ENCODE peak calls at places on chromosome 6, in ten cellular contexts. R, T, C, G, X, I, Z, U, S and J are unnamed samples.

GRCh38 chr6:35294308-35294945 is 3.2 kb upstream of the DEF6 start:
- DNase-seq in G (no peak), C (peak), I (peak), R (peak), S (peak), U (no peak), X (no peak), T (peak), Z (peak), J (peak)

GRCh38 chr6:122063090-122063489 is 336.4 kb upstream of the HSF2 start:
- DNase-seq in U (no peak), G (no peak), R (no peak), C (no peak), X (no peak), Z (no peak), I (no peak), T (no peak), S (no peak), J (no peak)

GRCh38 chr6:34148864-34149810 is 3.2 kb upstream of the GRM4 start:
- DNase-seq in S (no peak), I (no peak), T (no peak), C (peak), G (no peak), X (no peak), Z (no peak), R (no peak), U (peak), J (peak)

GRCh38 chr6:18126116-18126515 is 3.6 kb upstream of the NHLRC1 start:
- DNase-seq in U (no peak), S (no peak), Z (no peak), R (no peak), X (no peak), T (no peak), G (no peak), C (no peak), I (no peak), J (no peak)

GRCh38 chr6:85343428-85343827 is 106.5 kb upstream of the NT5E start:
- DNase-seq in I (no peak), Z (no peak), T (no peak), S (no peak), U (no peak), X (no peak), R (no peak), C (no peak), G (no peak), J (no peak)

GRCh38 chr6:39961178-39961577 is 26.9 kb upstream of the MOCS1 start:
- DNase-seq in R (no peak), X (no peak), C (no peak), G (no peak), Z (no peak), S (peak), T (no peak), I (no peak), U (no peak), J (no peak)

GRCh38 chr6:1904494-1904854 is 294.8 kb downstream of the FOXC1 start:
- DNase-seq in G (no peak), Z (peak), S (no peak), C (no peak), X (no peak), I (no peak), U (no peak), R (peak), T (no peak), J (no peak)

GRCh38 chr6:24646771-24647170 is 780 bp upstream of the KIAA0319 start:
- DNase-seq in C (no peak), Z (no peak), S (peak), G (no peak), T (no peak), U (no peak), I (no peak), X (no peak), R (no peak), J (no peak)

GRCh38 chr6:148517518-148517917 is 174.9 kb downstream of the SASH1 start:
- DNase-seq in S (no peak), C (no peak), U (no peak), G (no peak), I (no peak), R (no peak), X (no peak), Z (no peak), T (no peak), J (no peak)

GRCh38 chr6:135163440-135163738 is 17.7 kb upstream of the MYB start:
- DNase-seq in S (no peak), X (peak), R (no peak), G (no peak), U (no peak), T (no peak), Z (no peak), I (no peak), C (peak), J (peak)

GRCh38 chr6:26521485-26522391 is 16.4 kb upstream of the HMGN4 start:
- DNase-seq in U (peak), Z (peak), X (peak), I (peak), S (peak), G (peak), C (peak), T (peak), R (peak), J (peak)

GRCh38 chr6:45350186-45350585 is 22.1 kb downstream of the RUNX2 start:
- DNase-seq in T (no peak), R (no peak), C (no peak), G (no peak), I (no peak), S (no peak), X (no peak), U (no peak), Z (no peak), J (no peak)

GRCh38 chr6:15769471-15770088 is 106.8 kb upstream of the DTNBP1 start:
- DNase-seq in Z (no peak), X (no peak), I (no peak), U (no peak), T (no peak), S (no peak), G (no peak), R (no peak), C (no peak), J (no peak)

GRCh38 chr6:37624606-37625574 is 72.8 kb downstream of the MDGA1 start:
- DNase-seq in X (peak), Z (no peak), I (no peak), U (no peak), R (peak), S (peak), C (no peak), T (peak), G (peak), J (no peak)

GRCh38 chr6:97705568-97705967 is 422.6 kb upstream of the MMS22L start:
- DNase-seq in I (no peak), Z (no peak), S (no peak), C (no peak), U (no peak), T (no peak), R (no peak), G (no peak), X (no peak), J (no peak)

GRCh38 chr6:107698146-107698545 is 126.0 kb downstream of the SCML4 start:
- DNase-seq in X (no peak), T (no peak), I (no peak), G (no peak), R (no peak), S (peak), Z (no peak), C (no peak), U (no peak), J (no peak)

GRCh38 chr6:42710316-42710715 is 12.1 kb downstream of the PRPH2 start:
- DNase-seq in X (no peak), I (no peak), S (no peak), Z (no peak), T (no peak), U (no peak), R (no peak), C (no peak), G (no peak), J (no peak)

GRCh38 chr6:1197309-1197708 is 114.6 kb upstream of the FOXQ1 start:
- DNase-seq in T (no peak), S (no peak), Z (no peak), I (no peak), R (no peak), U (no peak), X (no peak), G (no peak), C (no peak), J (no peak)

GRCh38 chr6:75800708-75801505 is 51.9 kb downstream of the MYO6 start:
- DNase-seq in X (no peak), T (no peak), U (no peak), G (no peak), I (no peak), C (no peak), R (no peak), Z (no peak), S (no peak), J (no peak)
- TF ChIP-seq CTCF in X (no peak), T (no peak), U (no peak), G (no peak), I (no peak), C (no peak), R (no peak), Z (no peak), S (no peak), J (no peak)

DNA sequence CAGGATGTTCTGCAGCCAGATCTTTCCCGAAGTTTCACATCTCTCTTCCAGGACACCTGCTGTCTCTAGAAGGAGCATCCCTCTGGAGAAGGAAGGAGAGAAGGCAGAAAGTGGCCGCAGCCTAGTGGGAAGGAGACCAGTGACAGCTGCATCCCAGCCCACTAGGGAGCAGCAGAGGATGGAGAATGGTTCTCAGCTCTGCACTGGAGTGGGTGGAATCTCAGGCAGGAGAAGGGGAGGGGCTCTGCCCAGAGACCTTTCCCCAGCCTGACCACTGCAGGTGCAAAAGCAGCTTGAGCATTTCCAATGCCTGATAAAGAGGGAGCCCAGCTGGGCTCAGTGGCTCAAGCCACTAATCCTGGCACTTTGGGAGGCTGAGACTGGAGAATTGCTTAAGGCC is 32.3 kb downstream of the NCR2 start:
- DNase-seq in C (peak), I (peak), S (peak), T (no peak), R (peak), U (no peak), X (no peak), G (no peak), Z (peak), J (peak)
- TF ChIP-seq CTCF in C (peak), I (peak), S (peak), T (peak), R (peak), U (peak), X (peak), G (peak), Z (peak), J (peak)

GRCh38 chr6:156618600-156619205 is 158.5 kb upstream of the ARID1B start:
- DNase-seq in I (no peak), G (no peak), Z (no peak), U (no peak), C (no peak), R (no peak), X (no peak), T (no peak), S (no peak), J (no peak)
- TF ChIP-seq CTCF in I (peak), G (no peak), Z (no peak), U (no peak), C (no peak), R (no peak), X (no peak), T (no peak), S (no peak), J (no peak)

GRCh38 chr6:167142433-167142761 is 15.4 kb downstream of the GPR31 start:
- DNase-seq in S (no peak), R (no peak), G (no peak), T (no peak), Z (no peak), C (no peak), U (no peak), X (no peak), I (no peak), J (no peak)

GRCh38 chr6:167140589-167141474 is 16.9 kb downstream of the GPR31 start:
- DNase-seq in G (no peak), C (no peak), S (no peak), X (no peak), U (no peak), Z (no peak), T (no peak), I (no peak), R (no peak), J (no peak)

GRCh38 chr6:167137881-167138280 is 15.0 kb downstream of the CCR6 start:
- DNase-seq in X (no peak), T (no peak), G (no peak), U (no peak), Z (no peak), C (no peak), R (no peak), S (no peak), I (no peak), J (no peak)

GRCh38 chr6:167141667-167142432 is 15.9 kb downstream of the GPR31 start:
- DNase-seq in C (peak), R (peak), U (no peak), G (peak), I (peak), Z (peak), S (peak), T (no peak), X (peak), J (peak)

DNA sequence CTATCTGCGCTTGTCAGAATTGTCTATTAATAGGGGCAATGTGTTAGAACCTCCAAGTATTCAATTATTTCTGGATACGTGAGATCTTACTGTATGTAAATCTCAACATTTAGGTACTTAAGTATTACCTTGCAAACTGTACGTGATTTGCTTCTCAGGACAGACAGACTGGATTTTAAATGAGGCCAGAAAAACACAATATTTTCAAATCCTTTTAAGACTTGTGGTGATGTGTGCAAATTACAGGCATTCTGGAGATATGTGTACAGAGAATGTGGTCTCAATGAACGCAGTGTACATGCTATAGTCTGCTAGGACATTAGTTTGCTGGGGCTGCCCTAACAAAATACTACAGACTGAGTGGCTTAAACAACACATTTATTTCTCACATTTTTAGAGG is 16.9 kb downstream of the CCR6 start:
- DNase-seq in R (no peak), S (no peak), T (no peak), U (no peak), C (no peak), X (no peak), Z (no peak), I (no peak), G (no peak), J (no peak)
- TF ChIP-seq CTCF in R (no peak), S (no peak), T (no peak), U (no peak), C (no peak), X (no peak), Z (peak), I (peak), G (no peak), J (no peak)

GRCh38 chr6:136551103-136551502 is 881 bp upstream of the MAP7 start:
- DNase-seq in T (no peak), Z (no peak), G (no peak), I (no peak), S (peak), C (no peak), U (no peak), X (no peak), R (no peak), J (no peak)
- TF ChIP-seq CTCF in T (no peak), Z (no peak), G (no peak), I (no peak), S (no peak), C (no peak), U (no peak), X (no peak), R (no peak), J (no peak)